ENCODE peak calls at places on chromosome 10, in ten cellular contexts. One of them, this sample, is unnamed.

GRCh38 chr10:129760003-129760315 is 204.1 kb downstream of the EBF3 start:
- DNase-seq in heart left ventricle: no peak
- DNase-seq in endothelial cell of umbilical vein: no peak
- DNase-seq in fibroblast of lung: no peak
- DNase-seq in pancreas: no peak
- DNase-seq in osteoblast: peak
- DNase-seq in cardiac muscle cell: no peak
- DNase-seq in fibroblast of mammary gland: no peak
- DNase-seq in GM23338: no peak
- DNase-seq in astrocyte of the cerebellum: no peak
- DNase-seq in this sample: no peak

GRCh38 chr10:117554371-117554770 is 11.8 kb downstream of the EMX2 start:
- DNase-seq in heart left ventricle: no peak
- DNase-seq in endothelial cell of umbilical vein: no peak
- DNase-seq in fibroblast of lung: no peak
- DNase-seq in pancreas: no peak
- DNase-seq in osteoblast: no peak
- DNase-seq in cardiac muscle cell: no peak
- DNase-seq in fibroblast of mammary gland: no peak
- DNase-seq in GM23338: no peak
- DNase-seq in astrocyte of the cerebellum: no peak
- DNase-seq in this sample: no peak

GRCh38 chr10:44243851-44244502 is 140.9 kb downstream of the CXCL12 start:
- DNase-seq in heart left ventricle: no peak
- DNase-seq in endothelial cell of umbilical vein: no peak
- DNase-seq in fibroblast of lung: no peak
- DNase-seq in pancreas: no peak
- DNase-seq in osteoblast: no peak
- DNase-seq in cardiac muscle cell: no peak
- DNase-seq in fibroblast of mammary gland: no peak
- DNase-seq in GM23338: peak
- DNase-seq in astrocyte of the cerebellum: no peak
- DNase-seq in this sample: no peak

GRCh38 chr10:86556532-86556931 is 34.9 kb upstream of the WAPL start:
- DNase-seq in heart left ventricle: no peak
- DNase-seq in endothelial cell of umbilical vein: no peak
- DNase-seq in fibroblast of lung: no peak
- DNase-seq in pancreas: no peak
- DNase-seq in osteoblast: no peak
- DNase-seq in cardiac muscle cell: no peak
- DNase-seq in fibroblast of mammary gland: no peak
- DNase-seq in GM23338: no peak
- DNase-seq in astrocyte of the cerebellum: no peak
- DNase-seq in this sample: no peak

GRCh38 chr10:15211464-15211979 is 43.0 kb upstream of the NMT2 start:
- DNase-seq in heart left ventricle: no peak
- DNase-seq in endothelial cell of umbilical vein: peak
- DNase-seq in fibroblast of lung: peak
- DNase-seq in pancreas: no peak
- DNase-seq in osteoblast: peak
- DNase-seq in cardiac muscle cell: no peak
- DNase-seq in fibroblast of mammary gland: peak
- DNase-seq in GM23338: no peak
- DNase-seq in astrocyte of the cerebellum: peak
- DNase-seq in this sample: peak

GRCh38 chr10:78757542-78757941 is 311.2 kb upstream of the ZMIZ1 start:
- DNase-seq in heart left ventricle: no peak
- DNase-seq in endothelial cell of umbilical vein: no peak
- DNase-seq in fibroblast of lung: peak
- DNase-seq in pancreas: no peak
- DNase-seq in osteoblast: peak
- DNase-seq in cardiac muscle cell: no peak
- DNase-seq in fibroblast of mammary gland: peak
- DNase-seq in GM23338: no peak
- DNase-seq in astrocyte of the cerebellum: no peak
- DNase-seq in this sample: peak

GRCh38 chr10:21733710-21734109 is 199.7 kb downstream of the MLLT10 start:
- DNase-seq in heart left ventricle: no peak
- DNase-seq in endothelial cell of umbilical vein: no peak
- DNase-seq in fibroblast of lung: no peak
- DNase-seq in pancreas: no peak
- DNase-seq in osteoblast: no peak
- DNase-seq in cardiac muscle cell: peak
- DNase-seq in fibroblast of mammary gland: no peak
- DNase-seq in GM23338: no peak
- DNase-seq in astrocyte of the cerebellum: no peak
- DNase-seq in this sample: peak

GRCh38 chr10:30782543-30783461 is 153.2 kb upstream of the LYZL2 start:
- DNase-seq in heart left ventricle: no peak
- DNase-seq in endothelial cell of umbilical vein: no peak
- DNase-seq in fibroblast of lung: peak
- DNase-seq in pancreas: no peak
- DNase-seq in osteoblast: peak
- DNase-seq in cardiac muscle cell: no peak
- DNase-seq in fibroblast of mammary gland: peak
- DNase-seq in GM23338: no peak
- DNase-seq in astrocyte of the cerebellum: no peak
- DNase-seq in this sample: peak

GRCh38 chr10:50614444-50615137 is 9.2 kb downstream of the SGMS1 start:
- DNase-seq in heart left ventricle: no peak
- DNase-seq in endothelial cell of umbilical vein: no peak
- DNase-seq in fibroblast of lung: no peak
- DNase-seq in pancreas: no peak
- DNase-seq in osteoblast: no peak
- DNase-seq in cardiac muscle cell: peak
- DNase-seq in fibroblast of mammary gland: no peak
- DNase-seq in GM23338: peak
- DNase-seq in astrocyte of the cerebellum: no peak
- DNase-seq in this sample: no peak

DNA sequence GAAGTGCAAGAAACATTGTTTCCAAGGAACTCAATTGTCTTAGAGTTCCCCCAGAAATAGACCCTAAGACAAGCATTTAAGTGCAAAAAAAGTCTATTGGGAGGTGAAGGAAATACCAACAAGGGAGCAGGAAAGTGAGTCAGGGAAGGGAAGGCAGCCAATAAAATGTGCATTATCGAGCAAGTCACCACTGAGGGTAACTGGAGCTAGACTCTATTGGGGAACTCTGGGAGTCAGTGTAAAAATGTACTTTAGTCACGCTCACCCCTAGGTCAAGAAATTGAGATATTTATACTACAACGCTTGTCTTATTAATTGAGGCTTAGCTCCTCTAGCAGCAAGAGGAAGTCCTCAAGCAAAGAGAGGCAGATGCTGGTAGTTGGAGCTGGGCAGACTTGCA is 137.7 kb downstream of the RTKN2 start:
- DNase-seq in heart left ventricle: peak
- DNase-seq in endothelial cell of umbilical vein: peak
- DNase-seq in fibroblast of lung: peak
- DNase-seq in pancreas: no peak
- DNase-seq in osteoblast: no peak
- DNase-seq in cardiac muscle cell: no peak
- DNase-seq in fibroblast of mammary gland: peak
- DNase-seq in GM23338: no peak
- DNase-seq in astrocyte of the cerebellum: peak
- DNase-seq in this sample: peak
- TF ChIP-seq CTCF in heart left ventricle: no peak
- TF ChIP-seq CTCF in endothelial cell of umbilical vein: no peak
- TF ChIP-seq CTCF in fibroblast of lung: no peak
- TF ChIP-seq CTCF in pancreas: no peak
- TF ChIP-seq CTCF in osteoblast: no peak
- TF ChIP-seq CTCF in cardiac muscle cell: no peak
- TF ChIP-seq CTCF in fibroblast of mammary gland: no peak
- TF ChIP-seq CTCF in GM23338: no peak
- TF ChIP-seq CTCF in astrocyte of the cerebellum: no peak
- TF ChIP-seq CTCF in this sample: no peak

GRCh38 chr10:42552188-42553063 is 85.9 kb downstream of the ZNF33B start:
- DNase-seq in heart left ventricle: peak
- DNase-seq in endothelial cell of umbilical vein: peak
- DNase-seq in fibroblast of lung: peak
- DNase-seq in pancreas: peak
- DNase-seq in osteoblast: peak
- DNase-seq in cardiac muscle cell: peak
- DNase-seq in fibroblast of mammary gland: peak
- DNase-seq in GM23338: peak
- DNase-seq in astrocyte of the cerebellum: peak
- DNase-seq in this sample: peak

GRCh38 chr10:42551582-42552187 is 86.7 kb downstream of the ZNF33B start:
- DNase-seq in heart left ventricle: no peak
- DNase-seq in endothelial cell of umbilical vein: no peak
- DNase-seq in fibroblast of lung: peak
- DNase-seq in pancreas: no peak
- DNase-seq in osteoblast: no peak
- DNase-seq in cardiac muscle cell: no peak
- DNase-seq in fibroblast of mammary gland: no peak
- DNase-seq in GM23338: no peak
- DNase-seq in astrocyte of the cerebellum: no peak
- DNase-seq in this sample: peak

GRCh38 chr10:42556931-42557330 is 81.4 kb downstream of the ZNF33B start:
- DNase-seq in heart left ventricle: no peak
- DNase-seq in endothelial cell of umbilical vein: no peak
- DNase-seq in fibroblast of lung: no peak
- DNase-seq in pancreas: no peak
- DNase-seq in osteoblast: no peak
- DNase-seq in cardiac muscle cell: no peak
- DNase-seq in fibroblast of mammary gland: no peak
- DNase-seq in GM23338: no peak
- DNase-seq in astrocyte of the cerebellum: no peak
- DNase-seq in this sample: no peak

GRCh38 chr10:42549851-42550250 is 88.5 kb downstream of the ZNF33B start:
- DNase-seq in heart left ventricle: no peak
- DNase-seq in endothelial cell of umbilical vein: no peak
- DNase-seq in fibroblast of lung: no peak
- DNase-seq in pancreas: no peak
- DNase-seq in osteoblast: no peak
- DNase-seq in cardiac muscle cell: no peak
- DNase-seq in fibroblast of mammary gland: no peak
- DNase-seq in GM23338: no peak
- DNase-seq in astrocyte of the cerebellum: no peak
- DNase-seq in this sample: no peak

GRCh38 chr10:42553064-42553407 is 85.3 kb downstream of the ZNF33B start:
- DNase-seq in heart left ventricle: no peak
- DNase-seq in endothelial cell of umbilical vein: no peak
- DNase-seq in fibroblast of lung: no peak
- DNase-seq in pancreas: no peak
- DNase-seq in osteoblast: no peak
- DNase-seq in cardiac muscle cell: no peak
- DNase-seq in fibroblast of mammary gland: no peak
- DNase-seq in GM23338: no peak
- DNase-seq in astrocyte of the cerebellum: no peak
- DNase-seq in this sample: no peak
- H3K4me3 ChIP-seq in heart left ventricle: peak
- H3K4me3 ChIP-seq in endothelial cell of umbilical vein: peak
- H3K4me3 ChIP-seq in fibroblast of lung: peak
- H3K4me3 ChIP-seq in pancreas: peak
- H3K4me3 ChIP-seq in osteoblast: peak
- H3K4me3 ChIP-seq in cardiac muscle cell: peak
- H3K4me3 ChIP-seq in fibroblast of mammary gland: peak
- H3K4me3 ChIP-seq in GM23338: peak
- H3K4me3 ChIP-seq in astrocyte of the cerebellum: peak
- H3K4me3 ChIP-seq in this sample: peak

GRCh38 chr10:123143162-123143824 is 4.6 kb upstream of the HMX2 start:
- DNase-seq in heart left ventricle: no peak
- DNase-seq in endothelial cell of umbilical vein: no peak
- DNase-seq in fibroblast of lung: no peak
- DNase-seq in pancreas: no peak
- DNase-seq in osteoblast: peak
- DNase-seq in cardiac muscle cell: no peak
- DNase-seq in fibroblast of mammary gland: no peak
- DNase-seq in GM23338: peak
- DNase-seq in astrocyte of the cerebellum: no peak
- DNase-seq in this sample: no peak

GRCh38 chr10:123145542-123146012 is 2.4 kb upstream of the HMX2 start:
- DNase-seq in heart left ventricle: no peak
- DNase-seq in endothelial cell of umbilical vein: no peak
- DNase-seq in fibroblast of lung: no peak
- DNase-seq in pancreas: no peak
- DNase-seq in osteoblast: no peak
- DNase-seq in cardiac muscle cell: no peak
- DNase-seq in fibroblast of mammary gland: no peak
- DNase-seq in GM23338: peak
- DNase-seq in astrocyte of the cerebellum: no peak
- DNase-seq in this sample: no peak

GRCh38 chr10:123143825-123144168 is 4.1 kb upstream of the HMX2 start:
- DNase-seq in heart left ventricle: no peak
- DNase-seq in endothelial cell of umbilical vein: no peak
- DNase-seq in fibroblast of lung: no peak
- DNase-seq in pancreas: no peak
- DNase-seq in osteoblast: no peak
- DNase-seq in cardiac muscle cell: no peak
- DNase-seq in fibroblast of mammary gland: no peak
- DNase-seq in GM23338: no peak
- DNase-seq in astrocyte of the cerebellum: no peak
- DNase-seq in this sample: no peak

GRCh38 chr10:123146013-123146891 is 1.7 kb upstream of the HMX2 start:
- DNase-seq in heart left ventricle: no peak
- DNase-seq in endothelial cell of umbilical vein: no peak
- DNase-seq in fibroblast of lung: no peak
- DNase-seq in pancreas: no peak
- DNase-seq in osteoblast: peak
- DNase-seq in cardiac muscle cell: no peak
- DNase-seq in fibroblast of mammary gland: no peak
- DNase-seq in GM23338: peak
- DNase-seq in astrocyte of the cerebellum: no peak
- DNase-seq in this sample: no peak

GRCh38 chr10:123144697-123145541 is 3.0 kb upstream of the HMX2 start:
- DNase-seq in heart left ventricle: no peak
- DNase-seq in endothelial cell of umbilical vein: no peak
- DNase-seq in fibroblast of lung: no peak
- DNase-seq in pancreas: no peak
- DNase-seq in osteoblast: peak
- DNase-seq in cardiac muscle cell: no peak
- DNase-seq in fibroblast of mammary gland: no peak
- DNase-seq in GM23338: peak
- DNase-seq in astrocyte of the cerebellum: no peak
- DNase-seq in this sample: no peak
- TF ChIP-seq CTCF in heart left ventricle: no peak
- TF ChIP-seq CTCF in endothelial cell of umbilical vein: no peak
- TF ChIP-seq CTCF in fibroblast of lung: no peak
- TF ChIP-seq CTCF in pancreas: no peak
- TF ChIP-seq CTCF in osteoblast: peak
- TF ChIP-seq CTCF in cardiac muscle cell: peak
- TF ChIP-seq CTCF in fibroblast of mammary gland: peak
- TF ChIP-seq CTCF in GM23338: no peak
- TF ChIP-seq CTCF in astrocyte of the cerebellum: no peak
- TF ChIP-seq CTCF in this sample: no peak

DNA sequence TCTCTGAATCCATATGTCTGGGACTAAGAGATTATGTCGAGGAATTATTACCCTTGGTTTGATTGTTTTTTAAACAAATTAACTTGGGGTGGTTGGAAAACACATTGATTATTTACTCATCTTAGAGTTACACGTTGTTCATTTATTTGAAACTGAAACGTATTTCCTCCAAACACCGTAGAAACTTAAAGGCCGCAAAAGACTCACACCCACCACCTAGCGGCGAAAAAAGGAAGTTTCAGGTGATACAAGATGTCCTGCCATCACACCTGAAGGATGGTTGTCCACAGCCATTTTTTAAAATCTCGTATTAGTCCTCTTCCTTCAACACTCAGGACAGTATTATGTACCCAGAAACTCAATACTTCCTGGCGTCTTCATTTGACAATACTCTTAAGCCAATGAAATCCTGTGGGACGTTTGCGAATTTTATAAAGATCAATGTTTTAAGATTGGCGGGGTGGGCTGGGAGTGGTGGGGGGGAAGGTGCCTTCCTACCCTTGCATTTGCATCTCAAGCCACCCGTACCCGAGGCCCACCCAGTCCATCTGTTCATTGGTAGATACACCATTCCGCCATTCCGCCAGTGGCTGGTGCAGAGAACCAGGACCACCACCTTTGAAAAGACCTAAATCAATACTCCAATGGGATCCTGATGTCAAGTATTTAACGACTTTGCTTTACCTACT is 1.4 kb upstream of the LCOR start:
- DNase-seq in heart left ventricle: peak
- DNase-seq in endothelial cell of umbilical vein: peak
- DNase-seq in fibroblast of lung: peak
- DNase-seq in pancreas: peak
- DNase-seq in osteoblast: peak
- DNase-seq in cardiac muscle cell: peak
- DNase-seq in fibroblast of mammary gland: peak
- DNase-seq in GM23338: peak
- DNase-seq in astrocyte of the cerebellum: peak
- DNase-seq in this sample: peak
- H3K4me3 ChIP-seq in heart left ventricle: no peak
- H3K4me3 ChIP-seq in endothelial cell of umbilical vein: no peak
- H3K4me3 ChIP-seq in fibroblast of lung: no peak
- H3K4me3 ChIP-seq in pancreas: no peak
- H3K4me3 ChIP-seq in osteoblast: no peak
- H3K4me3 ChIP-seq in cardiac muscle cell: no peak
- H3K4me3 ChIP-seq in fibroblast of mammary gland: no peak
- H3K4me3 ChIP-seq in GM23338: peak
- H3K4me3 ChIP-seq in astrocyte of the cerebellum: no peak
- H3K4me3 ChIP-seq in this sample: no peak